ENCODE peak calls at places on chromosomes 2 and 18, in five cellular contexts. L is astrocyte, C is HT1080, G is AG09309, X is Calu3. S is an unnamed sample.

GRCh38 chr2:85851253-85851955 is 37.4 kb downstream of the ST3GAL5 start:
- DNase-seq in L (no peak), X (no peak), G (no peak), C (no peak), S (no peak)

GRCh38 chr2:10331702-10332401 is 29.1 kb downstream of the HPCAL1 start:
- DNase-seq in G (no peak), X (no peak), L (no peak), C (no peak), S (no peak)

GRCh38 chr2:221567809-221568208 is 4.3 kb downstream of the EPHA4 start:
- DNase-seq in C (no peak), G (no peak), X (no peak), L (no peak), S (no peak)

GRCh38 chr18:4060427-4061281 is 394.5 kb downstream of the DLGAP1 start:
- DNase-seq in L (no peak), X (no peak), G (no peak), C (no peak), S (peak; percentile 15)

GRCh38 chr2:111522231-111522768 is 361.7 kb downstream of the ANAPC1 start:
- DNase-seq in C (no peak), G (peak; percentile 46), L (peak; percentile 12), X (no peak), S (no peak)

GRCh38 chr2:181164699-181165098 is 184.3 kb downstream of the UBE2E3 start:
- DNase-seq in X (no peak), G (no peak), L (no peak), C (no peak), S (no peak)

GRCh38 chr18:31301201-31301655 is 16.7 kb upstream of the DSG1 start:
- DNase-seq in G (no peak), C (peak; percentile 68), L (peak; percentile 50), X (peak; percentile 10), S (no peak)

GRCh38 chr18:3720818-3721545 is 271.0 kb downstream of the TGIF1 start:
- DNase-seq in X (no peak), C (no peak), G (no peak), L (no peak), S (no peak)

GRCh38 chr2:38702413-38702812 is 36.5 kb downstream of the GALM start:
- DNase-seq in G (peak; percentile 61), L (peak; percentile 96), C (peak; percentile 72), X (no peak), S (peak; percentile 61)

GRCh38 chr2:160271166-160272086 is 71.4 kb upstream of the ITGB6 start:
- DNase-seq in C (no peak), L (no peak), X (peak; percentile 15), G (no peak), S (no peak)

GRCh38 chr2:84701880-84702279 is 179.0 kb downstream of the TRABD2A start:
- DNase-seq in X (no peak), G (peak; percentile 85), C (peak; percentile 52), L (peak; percentile 70), S (peak; percentile 16)

GRCh38 chr2:96523659-96524481 is 12.7 kb upstream of the ARID5A start:
- DNase-seq in L (no peak), G (peak; percentile 80), X (no peak), C (no peak), S (no peak)

GRCh38 chr2:69652206-69652605 is 8.7 kb upstream of the AAK1 start:
- DNase-seq in L (peak; percentile 85), G (peak; percentile 90), X (no peak), C (peak; percentile 92), S (peak; percentile 93)

GRCh38 chr18:2173464-2173863 is 397.8 kb downstream of the METTL4 start:
- DNase-seq in X (peak; percentile 29), C (peak; percentile 80), G (peak; percentile 11), L (peak; percentile 92), S (peak; percentile 56)

GRCh38 chr2:189444322-189444721 is 3.0 kb downstream of the WDR75 start:
- DNase-seq in G (no peak), X (no peak), C (peak; percentile 27), L (no peak), S (no peak)

GRCh38 chr2:201151127-201152074 is 31.5 kb upstream of the CASP10 start:
- DNase-seq in X (no peak), G (peak; percentile 82), C (peak; percentile 91), L (peak; percentile 92), S (peak; percentile 90)

S was measured in RKO.